ENCODE peak calls at places on chromosomes 2 and 18, in eight cellular contexts. K is SK-MEL-5, A is activated T-cell treated with anti-CD3 and anti-CD28 coated beads for 48 hours, J is NCI-H1417, Y is esophagus squamous epithelium, U is fibroblast of lung, W is left ventricle myocardium inferior, Z is progenitor cell of endocrine pancreas. P is an unnamed sample.

GRCh38 chr2:85799215-85799956 is 45.6 kb downstream of the ATOH8 start:
- DNase-seq in A (no peak), J (no peak), Y (no peak), W (no peak), U (no peak), K (no peak), Z (no peak), P (no peak)

GRCh38 chr2:109675666-109676345 is 61.6 kb downstream of the SOWAHC start:
- DNase-seq in A (no peak), U (no peak), W (no peak), K (no peak), Y (no peak), J (no peak), Z (no peak), P (no peak)

GRCh38 chr2:168944065-168944464 is 43.0 kb downstream of the G6PC2 start:
- DNase-seq in U (no peak), Z (no peak), K (peak; percentile 6), Y (no peak), A (no peak), W (no peak), J (no peak), P (no peak)

GRCh38 chr2:222424729-222425671 is 657 bp downstream of the SGPP2 start:
- DNase-seq in Z (peak; percentile 16), W (peak; percentile 28), J (peak; percentile 85), U (no peak), K (no peak), A (peak; percentile 3), Y (no peak), P (no peak)

GRCh38 chr18:33195795-33196194 is 244.7 kb downstream of the CCDC178 start:
- DNase-seq in K (no peak), W (no peak), Y (no peak), A (no peak), Z (no peak), J (no peak), U (peak; percentile 2), P (no peak)

GRCh38 chr2:70517804-70518203 is 35.8 kb downstream of the TGFA start:
- DNase-seq in W (no peak), J (no peak), K (no peak), A (no peak), Z (no peak), U (no peak), Y (no peak), P (no peak)

GRCh38 chr2:180573951-180574350 is 406.5 kb upstream of the UBE2E3 start:
- DNase-seq in Y (no peak), Z (no peak), A (no peak), K (no peak), W (no peak), J (peak; percentile 12), U (peak; percentile 68), P (no peak)

GRCh38 chr18:2657788-2658458 is 2.4 kb downstream of the SMCHD1 start:
- DNase-seq in W (no peak), A (no peak), J (no peak), U (peak; percentile 86), K (peak; percentile 13), Z (no peak), Y (no peak), P (no peak)

GRCh38 chr2:208792766-208793165 is 386.2 kb downstream of the PTH2R start:
- DNase-seq in J (no peak), W (no peak), K (no peak), Y (no peak), Z (no peak), A (no peak), U (no peak), P (no peak)

GRCh38 chr2:239897596-239898235 is 127.4 kb downstream of the NDUFA10 start:
- DNase-seq in J (no peak), A (no peak), U (no peak), Z (no peak), Y (no peak), W (no peak), K (no peak), P (no peak)

GRCh38 chr2:118750959-118751565 is 96.4 kb downstream of the EN1 start:
- DNase-seq in Y (no peak), J (no peak), W (no peak), U (peak; percentile 87), Z (no peak), K (no peak), A (no peak), P (no peak)

GRCh38 chr2:162582357-162582798 is 238.4 kb downstream of the GCA start:
- DNase-seq in U (peak; percentile 49), A (no peak), Z (no peak), K (no peak), J (peak; percentile 12), W (no peak), Y (no peak), P (no peak)

GRCh38 chr2:883260-884026 is 67.2 kb upstream of the SNTG2 start:
- DNase-seq in W (no peak), Z (peak; percentile 3), J (no peak), Y (no peak), U (no peak), K (no peak), A (no peak), P (no peak)

GRCh38 chr2:195445639-195446038 is 211.4 kb upstream of the SLC39A10 start:
- DNase-seq in Z (no peak), K (no peak), A (no peak), Y (no peak), J (no peak), W (no peak), U (peak; percentile 18), P (no peak)

GRCh38 chr2:150042844-150043503 is 444.5 kb downstream of the RND3 start:
- DNase-seq in J (peak; percentile 68), U (no peak), K (no peak), Z (no peak), W (no peak), A (no peak), Y (no peak), P (no peak)

GRCh38 chr2:9113916-9114315 is 92.7 kb upstream of the ASAP2 start:
- DNase-seq in A (no peak), W (no peak), J (no peak), Y (no peak), K (no peak), Z (no peak), U (no peak), P (no peak)

GRCh38 chr18:6521804-6522418 is 107.2 kb upstream of the L3MBTL4 start:
- DNase-seq in A (peak; percentile 0), Y (no peak), Z (no peak), W (no peak), K (peak; percentile 81), J (peak; percentile 55), U (peak; percentile 20), P (no peak)

GRCh38 chr2:96541753-96542152 is 5.2 kb downstream of the ARID5A start:
- DNase-seq in Y (no peak), U (no peak), A (no peak), W (no peak), K (no peak), Z (no peak), J (no peak), P (no peak)

GRCh38 chr18:23880931-23881330 is 133.6 kb upstream of the TTC39C start:
- DNase-seq in Y (no peak), K (no peak), W (no peak), U (no peak), J (no peak), Z (no peak), A (no peak), P (no peak)

GRCh38 chr18:51569561-51569960 is 372.1 kb upstream of the MEX3C start:
- DNase-seq in K (no peak), U (no peak), W (no peak), Y (no peak), Z (no peak), A (no peak), J (no peak), P (no peak)

GRCh38 chr2:185785851-185786473 is 47.4 kb downstream of the FSIP2 start:
- DNase-seq in A (no peak), Y (no peak), U (no peak), K (no peak), W (no peak), J (no peak), Z (no peak), P (no peak)

GRCh38 chr2:236769981-236770671 is 200.5 kb downstream of the ACKR3 start:
- DNase-seq in A (no peak), U (peak; percentile 100), W (no peak), Y (no peak), Z (no peak), J (no peak), K (no peak), P (no peak)

P was measured in T-helper 2 cell treated with Interferon-gamma antibody and Interleukin-4, amounts not matched to agents 5 μg/mL and 100 μg/mL, for 36 hours.